ENCODE peak calls at places on chromosomes 16 and 17, in six cellular contexts. One of them, this sample, is unnamed.

GRCh38 chr17:4195306-4195705 is 52.3 kb downstream of the CYB5D2 start:
- DNase-seq in fibroblast of the conjunctiva: peak
- DNase-seq in foreskin fibroblast: peak
- DNase-seq in GOT3: no peak
- DNase-seq in CD4-positive, alpha-beta T cell: no peak
- DNase-seq in stimulated activated CD8-positive, alpha-beta memory T cell treated with anti-CD3 and anti-CD28 coated beads, Interleukin-15, amount 100 ng/mL, for 4 hours: no peak
- DNase-seq in this sample: no peak

GRCh38 chr17:52106638-52107261 is 51.8 kb downstream of the CA10 start:
- DNase-seq in fibroblast of the conjunctiva: peak
- DNase-seq in foreskin fibroblast: no peak
- DNase-seq in GOT3: no peak
- DNase-seq in CD4-positive, alpha-beta T cell: no peak
- DNase-seq in stimulated activated CD8-positive, alpha-beta memory T cell treated with anti-CD3 and anti-CD28 coated beads, Interleukin-15, amount 100 ng/mL, for 4 hours: no peak
- DNase-seq in this sample: peak

GRCh38 chr17:76772842-76773521 is 35.1 kb downstream of the MFSD11 start:
- DNase-seq in fibroblast of the conjunctiva: peak
- DNase-seq in foreskin fibroblast: peak
- DNase-seq in GOT3: no peak
- DNase-seq in CD4-positive, alpha-beta T cell: peak
- DNase-seq in stimulated activated CD8-positive, alpha-beta memory T cell treated with anti-CD3 and anti-CD28 coated beads, Interleukin-15, amount 100 ng/mL, for 4 hours: peak
- DNase-seq in this sample: no peak

GRCh38 chr16:53757971-53758609 is 54.1 kb downstream of the FTO start:
- DNase-seq in fibroblast of the conjunctiva: no peak
- DNase-seq in foreskin fibroblast: no peak
- DNase-seq in GOT3: no peak
- DNase-seq in CD4-positive, alpha-beta T cell: no peak
- DNase-seq in stimulated activated CD8-positive, alpha-beta memory T cell treated with anti-CD3 and anti-CD28 coated beads, Interleukin-15, amount 100 ng/mL, for 4 hours: no peak
- DNase-seq in this sample: no peak

GRCh38 chr16:87560428-87561199 is 41.7 kb upstream of the JPH3 start:
- DNase-seq in fibroblast of the conjunctiva: no peak
- DNase-seq in foreskin fibroblast: no peak
- DNase-seq in GOT3: no peak
- DNase-seq in CD4-positive, alpha-beta T cell: no peak
- DNase-seq in stimulated activated CD8-positive, alpha-beta memory T cell treated with anti-CD3 and anti-CD28 coated beads, Interleukin-15, amount 100 ng/mL, for 4 hours: no peak
- DNase-seq in this sample: no peak

GRCh38 chr17:9363440-9364350 is 211.9 kb downstream of the STX8 start:
- DNase-seq in fibroblast of the conjunctiva: no peak
- DNase-seq in foreskin fibroblast: no peak
- DNase-seq in GOT3: no peak
- DNase-seq in CD4-positive, alpha-beta T cell: no peak
- DNase-seq in stimulated activated CD8-positive, alpha-beta memory T cell treated with anti-CD3 and anti-CD28 coated beads, Interleukin-15, amount 100 ng/mL, for 4 hours: no peak
- DNase-seq in this sample: no peak

GRCh38 chr16:49698931-49699715 is 156.8 kb downstream of the ZNF423 start:
- DNase-seq in fibroblast of the conjunctiva: peak
- DNase-seq in foreskin fibroblast: no peak
- DNase-seq in GOT3: peak
- DNase-seq in CD4-positive, alpha-beta T cell: no peak
- DNase-seq in stimulated activated CD8-positive, alpha-beta memory T cell treated with anti-CD3 and anti-CD28 coated beads, Interleukin-15, amount 100 ng/mL, for 4 hours: no peak
- DNase-seq in this sample: no peak

GRCh38 chr17:17204041-17204591 is 2.0 kb downstream of the PLD6 start:
- DNase-seq in fibroblast of the conjunctiva: no peak
- DNase-seq in foreskin fibroblast: no peak
- DNase-seq in GOT3: no peak
- DNase-seq in CD4-positive, alpha-beta T cell: no peak
- DNase-seq in stimulated activated CD8-positive, alpha-beta memory T cell treated with anti-CD3 and anti-CD28 coated beads, Interleukin-15, amount 100 ng/mL, for 4 hours: no peak
- DNase-seq in this sample: no peak

GRCh38 chr16:12092347-12092882 is 115.9 kb downstream of the SNX29 start:
- DNase-seq in fibroblast of the conjunctiva: peak
- DNase-seq in foreskin fibroblast: peak
- DNase-seq in GOT3: no peak
- DNase-seq in CD4-positive, alpha-beta T cell: no peak
- DNase-seq in stimulated activated CD8-positive, alpha-beta memory T cell treated with anti-CD3 and anti-CD28 coated beads, Interleukin-15, amount 100 ng/mL, for 4 hours: no peak
- DNase-seq in this sample: no peak

GRCh38 chr17:2137342-2138098 is 82.6 kb downstream of the HIC1 start:
- DNase-seq in fibroblast of the conjunctiva: no peak
- DNase-seq in foreskin fibroblast: peak
- DNase-seq in GOT3: no peak
- DNase-seq in CD4-positive, alpha-beta T cell: no peak
- DNase-seq in stimulated activated CD8-positive, alpha-beta memory T cell treated with anti-CD3 and anti-CD28 coated beads, Interleukin-15, amount 100 ng/mL, for 4 hours: no peak
- DNase-seq in this sample: no peak

GRCh38 chr16:66746682-66747081 is 4.7 kb downstream of the DYNC1LI2 start:
- DNase-seq in fibroblast of the conjunctiva: no peak
- DNase-seq in foreskin fibroblast: no peak
- DNase-seq in GOT3: no peak
- DNase-seq in CD4-positive, alpha-beta T cell: no peak
- DNase-seq in stimulated activated CD8-positive, alpha-beta memory T cell treated with anti-CD3 and anti-CD28 coated beads, Interleukin-15, amount 100 ng/mL, for 4 hours: no peak
- DNase-seq in this sample: peak

GRCh38 chr17:42676424-42677011 is at the start of gene PLEKHH3:
- DNase-seq in fibroblast of the conjunctiva: peak
- DNase-seq in foreskin fibroblast: no peak
- DNase-seq in GOT3: no peak
- DNase-seq in CD4-positive, alpha-beta T cell: no peak
- DNase-seq in stimulated activated CD8-positive, alpha-beta memory T cell treated with anti-CD3 and anti-CD28 coated beads, Interleukin-15, amount 100 ng/mL, for 4 hours: no peak
- DNase-seq in this sample: no peak

GRCh38 chr17:80251966-80252365 is 8.7 kb upstream of the RNF213 start:
- DNase-seq in fibroblast of the conjunctiva: no peak
- DNase-seq in foreskin fibroblast: no peak
- DNase-seq in GOT3: no peak
- DNase-seq in CD4-positive, alpha-beta T cell: no peak
- DNase-seq in stimulated activated CD8-positive, alpha-beta memory T cell treated with anti-CD3 and anti-CD28 coated beads, Interleukin-15, amount 100 ng/mL, for 4 hours: no peak
- DNase-seq in this sample: no peak

This sample was measured in AML-193.